ENCODE peak calls at places on chromosomes 2 and 18, in eight cellular contexts. Y is heart right ventricle; Z is CD8-positive, alpha-beta T cell; X is retinal pigment epithelial cell; R is GM12864; L is mammary epithelial cell; W is hepatocyte; K is CD4-positive, alpha-beta T cell. S is an unnamed sample.

GRCh38 chr2:124877065-124877671 is 852.1 kb downstream of the CNTNAP5 start:
- DNase-seq in K (no peak), W (peak; percentile 37), Z (no peak), Y (no peak), L (no peak), X (peak; percentile 51), R (no peak), S (no peak)

GRCh38 chr2:25337276-25337675 is 4.4 kb downstream of the DNMT3A start:
- DNase-seq in K (no peak), W (no peak), X (no peak), R (no peak), Y (no peak), L (no peak), Z (no peak), S (no peak)

GRCh38 chr2:190205643-190206042 is 114.0 kb downstream of the HIBCH start:
- DNase-seq in X (no peak), W (no peak), R (no peak), Z (no peak), K (no peak), L (no peak), Y (no peak), S (no peak)

GRCh38 chr2:221034026-221034701 is 537.9 kb downstream of the EPHA4 start:
- DNase-seq in Z (no peak), R (no peak), W (no peak), X (no peak), Y (no peak), K (no peak), L (no peak), S (no peak)

GRCh38 chr2:88807237-88807962 is 115.9 kb downstream of the RPIA start:
- DNase-seq in X (no peak), Z (no peak), Y (no peak), K (no peak), R (no peak), L (no peak), W (no peak), S (no peak)

GRCh38 chr2:186576614-186577013 is 13.2 kb upstream of the ITGAV start:
- DNase-seq in K (no peak), Y (no peak), X (no peak), R (no peak), W (no peak), L (no peak), Z (no peak), S (no peak)

GRCh38 chr2:219350938-219351280 is 18.4 kb upstream of the RESP18 start:
- DNase-seq in K (no peak), R (no peak), Y (no peak), L (no peak), X (no peak), Z (no peak), W (no peak), S (no peak)

GRCh38 chr2:47728551-47728950 is 54.4 kb upstream of the MSH6 start:
- DNase-seq in Y (no peak), K (no peak), R (no peak), W (no peak), L (no peak), Z (no peak), X (no peak), S (no peak)

GRCh38 chr2:44515416-44515815 is 153.7 kb downstream of the CAMKMT start:
- DNase-seq in Y (no peak), X (no peak), Z (no peak), L (peak; percentile 10), W (no peak), K (no peak), R (no peak), S (no peak)

GRCh38 chr18:812673-813404 is 797 bp upstream of the YES1 start:
- DNase-seq in Z (peak; percentile 82), Y (peak; percentile 81), X (peak; percentile 41), R (no peak), K (peak; percentile 39), L (peak; percentile 75), W (peak; percentile 75), S (peak; percentile 40)

GRCh38 chr2:121038831-121039230 is 246.2 kb downstream of the TFCP2L1 start:
- DNase-seq in Y (no peak), K (no peak), X (peak; percentile 16), L (peak; percentile 73), Z (no peak), W (no peak), R (no peak), S (peak; percentile 65)

GRCh38 chr18:79608535-79608934 is 71.1 kb upstream of the CTDP1 start:
- DNase-seq in R (no peak), K (no peak), X (no peak), Z (no peak), Y (no peak), L (no peak), W (no peak), S (no peak)

GRCh38 chr2:73112026-73112912 is 479 bp downstream of the RAB11FIP5 start:
- DNase-seq in W (peak; percentile 73), X (no peak), K (peak; percentile 7), Y (no peak), Z (no peak), L (peak; percentile 46), R (no peak), S (peak; percentile 43)

GRCh38 chr2:48934807-48935206 is 179.3 kb upstream of the LHCGR start:
- DNase-seq in W (no peak), R (no peak), Y (no peak), X (no peak), L (peak; percentile 7), K (no peak), Z (no peak), S (no peak)

GRCh38 chr2:48174503-48174902 is 268.2 kb upstream of the FBXO11 start:
- DNase-seq in L (no peak), R (no peak), X (no peak), K (no peak), Z (no peak), Y (no peak), W (no peak), S (no peak)

GRCh38 chr2:567865-568638 is 109.2 kb downstream of the TMEM18 start:
- DNase-seq in Z (no peak), K (no peak), Y (peak; percentile 18), R (no peak), X (no peak), W (peak; percentile 55), L (peak; percentile 32), S (peak; percentile 33)

GRCh38 chr2:58215429-58215828 is 25.7 kb downstream of the FANCL start:
- DNase-seq in Y (no peak), L (no peak), X (peak; percentile 21), K (no peak), R (no peak), Z (no peak), W (no peak), S (no peak)

GRCh38 chr2:109125595-109126500 is 3.2 kb upstream of the SH3RF3 start:
- DNase-seq in W (no peak), K (no peak), X (peak; percentile 94), R (no peak), Z (no peak), Y (no peak), L (peak; percentile 88), S (no peak)

GRCh38 chr2:122643725-122644329 is 888.4 kb downstream of the TSN start:
- DNase-seq in K (no peak), Z (no peak), X (no peak), Y (peak; percentile 13), L (peak; percentile 93), R (no peak), W (peak; percentile 64), S (no peak)

GRCh38 chr2:6525371-6525770 is 340.3 kb downstream of the CMPK2 start:
- DNase-seq in Z (no peak), Y (no peak), L (no peak), R (no peak), X (no peak), K (no peak), W (no peak), S (no peak)

GRCh38 chr2:119062652-119063051 is 95.9 kb downstream of the C1QL2 start:
- DNase-seq in X (no peak), L (no peak), Z (no peak), W (peak; percentile 25), Y (no peak), R (no peak), K (no peak), S (no peak)

GRCh38 chr2:144914113-144914512 is 394.2 kb upstream of the ZEB2 start:
- DNase-seq in W (no peak), L (no peak), X (no peak), R (no peak), Y (no peak), Z (no peak), K (no peak), S (no peak)

GRCh38 chr18:37483221-37483971 is 82.2 kb downstream of the CELF4 start:
- DNase-seq in W (peak; percentile 71), Y (peak; percentile 16), X (peak; percentile 10), R (no peak), Z (no peak), K (no peak), L (peak; percentile 27), S (peak; percentile 28)
- TF ChIP-seq CTCF in W (no peak), Y (no peak), X (no peak), R (no peak), Z (no peak), K (no peak), L (no peak), S (no peak)

DNA sequence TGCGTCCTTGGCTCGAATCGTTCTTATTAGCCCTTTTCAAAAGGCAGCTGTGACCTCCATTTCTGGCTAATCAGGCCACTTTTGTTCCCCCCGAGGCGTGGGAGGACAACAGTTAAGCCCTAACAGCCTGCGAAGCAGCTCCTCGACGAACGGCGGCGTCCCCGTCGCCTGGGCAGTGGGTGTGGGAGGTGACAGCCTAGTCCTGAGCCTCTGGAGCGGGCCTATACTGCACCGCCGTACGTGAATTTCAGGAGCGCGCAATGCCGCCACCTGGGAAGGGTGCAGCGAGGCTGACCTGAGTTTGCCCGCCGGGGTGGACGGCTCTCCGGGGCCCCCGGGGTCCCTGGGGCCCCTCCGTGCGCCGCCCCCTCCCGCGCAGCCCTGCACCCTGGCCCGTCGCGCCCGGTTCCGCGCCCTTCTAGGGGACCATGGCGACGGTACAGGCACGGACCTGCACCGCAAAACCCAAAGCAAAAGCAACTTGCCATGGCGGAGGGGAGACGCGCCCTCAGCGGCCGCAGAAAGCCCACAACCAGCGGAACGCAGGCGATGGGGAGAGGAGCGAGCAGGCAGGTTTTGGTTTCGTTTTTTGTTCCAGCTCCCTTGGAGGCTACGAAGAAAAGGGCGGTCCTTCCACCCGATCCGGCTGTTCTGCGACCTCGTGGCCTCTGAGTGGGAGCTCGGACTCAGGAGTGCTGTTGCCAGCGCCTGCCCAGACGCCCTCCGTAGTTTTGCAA is at the start of gene RBM43:
- DNase-seq in Z (peak; percentile 87), R (peak; percentile 85), Y (peak; percentile 91), K (peak; percentile 74), W (peak; percentile 91), X (peak; percentile 57), L (peak; percentile 81), S (peak; percentile 79)
- TF ChIP-seq CTCF in Z (no peak), R (no peak), Y (no peak), K (no peak), W (no peak), X (peak; percentile 2), L (no peak), S (no peak)

GRCh38 chr2:135162377-135162776 is 110.3 kb downstream of the RAB3GAP1 start:
- DNase-seq in W (no peak), L (no peak), X (no peak), K (no peak), Y (no peak), R (no peak), Z (no peak), S (no peak)
- TF ChIP-seq CTCF in W (no peak), L (no peak), X (no peak), K (no peak), Y (no peak), R (no peak), Z (no peak), S (no peak)

DNA sequence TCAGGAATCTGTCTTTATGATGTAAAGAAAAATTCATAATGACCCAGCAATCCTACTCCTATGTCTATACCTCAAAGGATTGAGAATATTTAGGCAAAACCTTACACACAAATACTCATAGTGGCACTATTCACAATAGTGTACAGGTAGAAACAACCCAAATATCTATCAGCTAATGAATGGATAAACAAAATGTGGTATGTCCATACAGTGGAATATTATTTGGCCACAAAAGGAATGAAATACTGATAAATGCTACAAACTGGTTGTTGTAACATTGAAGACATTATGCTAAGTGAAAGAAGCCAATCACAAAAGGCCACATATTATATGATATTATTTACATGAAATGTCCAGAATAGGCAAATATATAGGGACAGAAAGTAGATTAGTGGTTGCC is 24.7 kb downstream of the PDK1 start:
- DNase-seq in Y (no peak), K (no peak), X (no peak), Z (no peak), W (no peak), R (no peak), L (no peak), S (no peak)
- TF ChIP-seq CTCF in Y (no peak), K (no peak), X (no peak), Z (no peak), W (no peak), R (no peak), L (no peak), S (no peak)